ENCODE peak calls at places on chromosome 13, in five cellular contexts. A is AG09319, R is suprapubic skin, G is PC-3, P is foreskin fibroblast. E is an unnamed sample.

GRCh38 chr13:37417042-37417441 is 181.5 kb downstream of the POSTN start:
- DNase-seq in G (no peak), A (no peak), P (no peak), R (no peak), E (peak)

GRCh38 chr13:100836696-100837095 is 162.1 kb upstream of the TMTC4 start:
- DNase-seq in R (no peak), A (no peak), P (no peak), G (peak), E (peak)

GRCh38 chr13:51221674-51222509 is at the start of gene FAM124A:
- DNase-seq in G (peak), R (no peak), P (peak), A (no peak), E (peak)

GRCh38 chr13:97339019-97339988 is 94.7 kb upstream of the RAP2A start:
- DNase-seq in A (peak), P (peak), R (no peak), G (no peak), E (no peak)

GRCh38 chr13:94901070-94901469 is 188.7 kb upstream of the SOX21 start:
- DNase-seq in A (no peak), G (no peak), P (no peak), R (no peak), E (no peak)

GRCh38 chr13:110771194-110771593 is 57.7 kb downstream of the ING1 start:
- DNase-seq in A (no peak), P (no peak), R (no peak), G (no peak), E (no peak)

GRCh38 chr13:20053016-20053415 is 94.5 kb downstream of the ZMYM2 start:
- DNase-seq in A (no peak), P (no peak), R (no peak), G (no peak), E (no peak)

GRCh38 chr13:73737214-73737613 is 397.0 kb downstream of the KLF12 start:
- DNase-seq in R (no peak), A (no peak), P (no peak), G (no peak), E (no peak)

GRCh38 chr13:46667687-46668281 is 114.8 kb downstream of the LRCH1 start:
- DNase-seq in A (no peak), G (no peak), P (no peak), R (no peak), E (no peak)

GRCh38 chr13:51628059-51628852 is 44.0 kb downstream of the WDFY2 start:
- DNase-seq in A (no peak), R (no peak), P (peak), G (no peak), E (no peak)

GRCh38 chr13:108769213-108770070 is 140.0 kb downstream of the MYO16 start:
- DNase-seq in P (no peak), G (peak), A (no peak), R (no peak), E (peak)

GRCh38 chr13:113520571-113520970 is 30.1 kb upstream of the DCUN1D2 start:
- DNase-seq in A (no peak), P (no peak), R (no peak), G (no peak), E (no peak)

GRCh38 chr13:77298403-77298802 is 28.5 kb downstream of the MYCBP2 start:
- DNase-seq in R (no peak), P (no peak), G (no peak), A (no peak), E (no peak)

GRCh38 chr13:81987159-81987558 is 1646.2 kb upstream of the SPRY2 start:
- DNase-seq in R (no peak), P (no peak), G (no peak), A (no peak), E (peak)
- TF ChIP-seq CTCF in R (no peak), P (no peak), G (peak), A (no peak), E (no peak)

GRCh38 chr13:49098198-49098597 is 121.9 kb upstream of the MLNR start:
- DNase-seq in P (peak), A (peak), R (no peak), G (peak), E (peak)

GRCh38 chr13:49099513-49099877 is 120.6 kb upstream of the MLNR start:
- DNase-seq in A (no peak), P (no peak), G (no peak), R (no peak), E (no peak)

GRCh38 chr13:49100637-49101570 is 119.2 kb upstream of the MLNR start:
- DNase-seq in P (no peak), G (no peak), R (no peak), A (no peak), E (no peak)

GRCh38 chr13:49098771-49099512 is 121.2 kb upstream of the MLNR start:
- DNase-seq in P (peak), A (no peak), R (no peak), G (no peak), E (peak)

DNA sequence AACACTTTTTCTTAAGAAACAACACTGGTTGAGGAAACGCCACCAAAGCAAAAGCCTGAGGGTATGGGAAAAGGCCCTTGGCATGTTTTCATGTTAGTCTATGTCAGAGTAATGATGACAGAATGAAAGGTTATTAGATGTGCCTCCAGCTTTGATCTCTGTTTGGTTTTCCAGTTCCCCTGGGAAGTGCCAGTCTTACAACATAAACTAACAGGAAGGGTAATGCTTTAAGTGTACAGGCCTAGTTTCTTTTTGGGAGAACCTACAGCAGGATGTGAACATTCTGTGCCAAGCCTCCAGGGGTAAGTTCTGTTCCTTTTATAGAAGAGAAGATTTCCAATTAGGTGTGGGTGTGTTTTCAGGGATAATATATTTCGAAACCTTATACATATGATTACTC is 121.7 kb downstream of the FNDC3A start:
- DNase-seq in A (peak), P (peak), G (peak), R (no peak), E (peak)
- TF ChIP-seq CTCF in A (no peak), P (no peak), G (no peak), R (no peak), E (no peak)

GRCh38 chr13:35718084-35718483 is 241.6 kb upstream of the MAB21L1 start:
- DNase-seq in A (no peak), P (no peak), G (no peak), R (no peak), E (no peak)
- TF ChIP-seq CTCF in A (no peak), P (no peak), G (no peak), R (no peak), E (no peak)

DNA sequence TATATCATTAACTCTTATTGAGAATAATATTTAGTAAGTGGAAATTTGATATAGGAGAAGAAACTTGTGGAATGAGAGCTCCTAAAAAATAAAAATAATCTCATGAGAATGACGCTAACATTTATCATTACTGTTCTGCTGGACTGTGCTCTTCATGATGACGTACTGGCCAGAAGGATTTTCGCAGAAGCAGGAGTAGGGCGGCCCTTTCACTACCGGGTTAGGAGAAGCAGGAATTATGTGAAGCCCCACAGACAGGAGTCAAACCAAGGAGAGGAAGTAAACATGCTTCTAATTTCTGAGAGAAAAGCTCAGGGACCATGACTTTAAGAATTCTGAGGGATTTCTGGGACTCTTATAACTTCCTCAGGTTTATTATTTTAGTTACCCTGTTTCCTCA is 195.1 kb downstream of the VWA8 start:
- DNase-seq in A (no peak), G (no peak), P (no peak), R (no peak), E (no peak)
- TF ChIP-seq CTCF in A (no peak), G (no peak), P (no peak), R (no peak), E (no peak)

DNA sequence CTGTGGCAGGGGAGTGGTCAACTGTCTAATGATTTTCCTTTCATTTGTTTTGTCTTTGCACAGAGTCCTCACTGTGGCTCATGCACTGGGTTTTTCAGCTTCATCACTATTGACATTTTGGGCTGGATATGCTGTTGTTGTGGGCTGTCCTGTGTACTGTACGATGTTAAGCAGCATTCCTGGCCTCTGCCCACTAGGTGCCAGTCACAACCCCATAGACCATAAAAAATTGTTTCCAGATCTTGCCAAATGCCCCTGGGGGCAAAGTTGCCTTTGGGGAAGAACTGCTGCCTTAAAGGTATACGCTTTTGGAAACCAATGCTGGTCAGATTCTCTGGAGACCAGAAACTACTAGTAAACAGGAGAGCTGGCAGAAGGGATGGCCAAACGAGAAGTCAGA is 310.4 kb downstream of the SPRY2 start:
- DNase-seq in G (peak), R (no peak), P (peak), A (no peak), E (peak)
- TF ChIP-seq CTCF in G (peak), R (no peak), P (no peak), A (peak), E (peak)

GRCh38 chr13:58960909-58961308 is 1202.8 kb downstream of the DIAPH3 start:
- DNase-seq in P (no peak), A (no peak), G (peak), R (no peak), E (peak)
- TF ChIP-seq CTCF in P (no peak), A (no peak), G (peak), R (no peak), E (peak)

GRCh38 chr13:72458701-72459100 is 268.7 kb downstream of the MZT1 start:
- DNase-seq in R (no peak), G (peak), A (no peak), P (no peak), E (no peak)
- TF ChIP-seq CTCF in R (no peak), G (no peak), A (no peak), P (no peak), E (no peak)

GRCh38 chr13:47719164-47719563 is 281.9 kb downstream of the SUCLA2 start:
- DNase-seq in G (no peak), A (no peak), R (no peak), P (no peak), E (no peak)

GRCh38 chr13:47726394-47726793 is 274.7 kb downstream of the SUCLA2 start:
- DNase-seq in R (no peak), A (no peak), P (no peak), G (peak), E (no peak)

GRCh38 chr13:47723898-47724297 is 277.2 kb downstream of the SUCLA2 start:
- DNase-seq in A (no peak), G (no peak), R (no peak), P (no peak), E (no peak)
- TF ChIP-seq CTCF in A (no peak), G (no peak), R (no peak), P (no peak), E (no peak)

GRCh38 chr13:60540276-60540675 is 143.3 kb downstream of the TDRD3 start:
- DNase-seq in P (no peak), A (no peak), G (no peak), R (no peak), E (no peak)

DNA sequence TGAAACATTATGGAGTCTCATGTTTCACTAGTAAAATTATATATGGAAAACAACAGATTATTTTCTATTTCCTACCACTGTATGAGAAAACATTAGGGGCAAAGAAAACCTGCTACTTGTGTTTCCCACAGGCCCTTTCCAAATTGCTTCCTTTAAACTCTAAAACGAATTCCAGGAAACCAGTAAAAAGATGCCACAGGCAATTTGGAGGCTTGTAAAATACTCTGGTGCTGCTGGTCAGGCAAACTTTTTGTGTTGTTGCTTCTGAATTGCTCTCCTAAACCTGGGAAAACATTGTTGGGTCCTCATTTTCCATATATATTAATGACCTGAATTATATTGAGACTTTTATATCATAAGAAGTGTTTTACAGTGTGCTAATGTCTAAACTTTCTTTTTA is 141.5 kb downstream of the TDRD3 start:
- DNase-seq in R (no peak), G (peak), A (no peak), P (no peak), E (no peak)
- TF ChIP-seq CTCF in R (no peak), G (no peak), A (no peak), P (no peak), E (no peak)